ENCODE peak calls at places on chromosomes 16 and 17, in six cellular contexts. One of them, this sample, is unnamed.

GRCh38 chr17:53472586-53472985 is 350.1 kb upstream of the KIF2B start:
- DNase-seq in adipocyte: peak
- DNase-seq in ELF-1: no peak
- DNase-seq in cardiac muscle cell: no peak
- DNase-seq in HAP-1: no peak
- DNase-seq in astrocyte of the hippocampus: peak
- DNase-seq in this sample: no peak

GRCh38 chr16:56349086-56349415 is 76.3 kb downstream of the AMFR start:
- DNase-seq in adipocyte: no peak
- DNase-seq in ELF-1: no peak
- DNase-seq in cardiac muscle cell: no peak
- DNase-seq in HAP-1: no peak
- DNase-seq in astrocyte of the hippocampus: no peak
- DNase-seq in this sample: no peak

GRCh38 chr16:29719063-29719462 is 26.7 kb downstream of the C16orf54 start:
- DNase-seq in adipocyte: no peak
- DNase-seq in ELF-1: no peak
- DNase-seq in cardiac muscle cell: no peak
- DNase-seq in HAP-1: no peak
- DNase-seq in astrocyte of the hippocampus: no peak
- DNase-seq in this sample: no peak

GRCh38 chr17:52148969-52149351 is 9.6 kb downstream of the CA10 start:
- DNase-seq in adipocyte: no peak
- DNase-seq in ELF-1: no peak
- DNase-seq in cardiac muscle cell: no peak
- DNase-seq in HAP-1: no peak
- DNase-seq in astrocyte of the hippocampus: peak
- DNase-seq in this sample: no peak

GRCh38 chr16:81767987-81768592 is 11.0 kb upstream of the PLCG2 start:
- DNase-seq in adipocyte: no peak
- DNase-seq in ELF-1: no peak
- DNase-seq in cardiac muscle cell: no peak
- DNase-seq in HAP-1: no peak
- DNase-seq in astrocyte of the hippocampus: no peak
- DNase-seq in this sample: no peak

GRCh38 chr17:1032391-1032790 is 35.5 kb downstream of the TIMM22 start:
- DNase-seq in adipocyte: no peak
- DNase-seq in ELF-1: no peak
- DNase-seq in cardiac muscle cell: no peak
- DNase-seq in HAP-1: no peak
- DNase-seq in astrocyte of the hippocampus: no peak
- DNase-seq in this sample: no peak

GRCh38 chr17:80923211-80924110 is 68.2 kb upstream of the CHMP6 start:
- DNase-seq in adipocyte: no peak
- DNase-seq in ELF-1: no peak
- DNase-seq in cardiac muscle cell: no peak
- DNase-seq in HAP-1: no peak
- DNase-seq in astrocyte of the hippocampus: no peak
- DNase-seq in this sample: no peak

GRCh38 chr17:75267403-75268232 is 3.4 kb downstream of the MIF4GD start:
- DNase-seq in adipocyte: no peak
- DNase-seq in ELF-1: peak
- DNase-seq in cardiac muscle cell: peak
- DNase-seq in HAP-1: no peak
- DNase-seq in astrocyte of the hippocampus: no peak
- DNase-seq in this sample: no peak

GRCh38 chr16:57801856-57802634 is at the start of gene KIFC3:
- DNase-seq in adipocyte: peak
- DNase-seq in ELF-1: peak
- DNase-seq in cardiac muscle cell: peak
- DNase-seq in HAP-1: peak
- DNase-seq in astrocyte of the hippocampus: peak
- DNase-seq in this sample: peak

GRCh38 chr17:57284984-57285646 is 28.8 kb downstream of the MSI2 start:
- DNase-seq in adipocyte: no peak
- DNase-seq in ELF-1: peak
- DNase-seq in cardiac muscle cell: no peak
- DNase-seq in HAP-1: peak
- DNase-seq in astrocyte of the hippocampus: peak
- DNase-seq in this sample: no peak

GRCh38 chr16:24508614-24509013 is 30.8 kb upstream of the RBBP6 start:
- DNase-seq in adipocyte: peak
- DNase-seq in ELF-1: no peak
- DNase-seq in cardiac muscle cell: no peak
- DNase-seq in HAP-1: no peak
- DNase-seq in astrocyte of the hippocampus: peak
- DNase-seq in this sample: peak

GRCh38 chr17:28166478-28166877 is 124.0 kb downstream of the NLK start:
- DNase-seq in adipocyte: no peak
- DNase-seq in ELF-1: no peak
- DNase-seq in cardiac muscle cell: no peak
- DNase-seq in HAP-1: no peak
- DNase-seq in astrocyte of the hippocampus: no peak
- DNase-seq in this sample: no peak

GRCh38 chr16:787261-787966 is 767 bp downstream of the RPUSD1 start:
- DNase-seq in adipocyte: no peak
- DNase-seq in ELF-1: no peak
- DNase-seq in cardiac muscle cell: no peak
- DNase-seq in HAP-1: no peak
- DNase-seq in astrocyte of the hippocampus: no peak
- DNase-seq in this sample: no peak